ENCODE peak calls at places on chromosomes 1 and 21, in seven cellular contexts. One of them, this sample, is unnamed.

GRCh38 chr1:192817202-192817601 is 8.4 kb downstream of the RGS2 start:
- DNase-seq in testis: no peak
- DNase-seq in transverse colon: no peak
- DNase-seq in gastrocnemius medialis: no peak
- DNase-seq in prostate gland: no peak
- DNase-seq in erythroblast: no peak
- DNase-seq in H54: no peak
- DNase-seq in this sample: no peak

GRCh38 chr1:86687595-86687994 is 16.8 kb upstream of the SH3GLB1 start:
- DNase-seq in prostate gland: no peak
- DNase-seq in testis: no peak
- DNase-seq in erythroblast: no peak
- DNase-seq in gastrocnemius medialis: no peak
- DNase-seq in transverse colon: no peak
- DNase-seq in H54: no peak
- DNase-seq in this sample: no peak

GRCh38 chr1:155124503-155125463 is 2.9 kb upstream of the EFNA1 start:
- DNase-seq in H54: no peak
- DNase-seq in erythroblast: no peak
- DNase-seq in transverse colon: peak; percentile 56
- DNase-seq in prostate gland: no peak
- DNase-seq in testis: no peak
- DNase-seq in gastrocnemius medialis: no peak
- DNase-seq in this sample: no peak

GRCh38 chr1:208851376-208851775 is 607.2 kb upstream of the PLXNA2 start:
- DNase-seq in erythroblast: no peak
- DNase-seq in testis: no peak
- DNase-seq in prostate gland: no peak
- DNase-seq in H54: no peak
- DNase-seq in gastrocnemius medialis: no peak
- DNase-seq in transverse colon: no peak
- DNase-seq in this sample: no peak

GRCh38 chr1:211885746-211886522 is 55.4 kb upstream of the LPGAT1 start:
- DNase-seq in H54: no peak
- DNase-seq in gastrocnemius medialis: no peak
- DNase-seq in transverse colon: no peak
- DNase-seq in testis: no peak
- DNase-seq in erythroblast: no peak
- DNase-seq in prostate gland: no peak
- DNase-seq in this sample: no peak

GRCh38 chr1:94120591-94120901 is 402 bp downstream of the ABCA4 start:
- DNase-seq in gastrocnemius medialis: no peak
- DNase-seq in prostate gland: no peak
- DNase-seq in transverse colon: no peak
- DNase-seq in H54: no peak
- DNase-seq in erythroblast: no peak
- DNase-seq in testis: no peak
- DNase-seq in this sample: no peak

GRCh38 chr21:39071623-39072214 is 111.5 kb downstream of the PSMG1 start:
- DNase-seq in gastrocnemius medialis: no peak
- DNase-seq in H54: no peak
- DNase-seq in prostate gland: no peak
- DNase-seq in transverse colon: no peak
- DNase-seq in erythroblast: no peak
- DNase-seq in testis: no peak
- DNase-seq in this sample: no peak

GRCh38 chr1:197356723-197357533 is 88.9 kb downstream of the CRB1 start:
- DNase-seq in erythroblast: peak; percentile 65
- DNase-seq in transverse colon: no peak
- DNase-seq in gastrocnemius medialis: no peak
- DNase-seq in testis: peak; percentile 30
- DNase-seq in H54: peak; percentile 8
- DNase-seq in prostate gland: no peak
- DNase-seq in this sample: no peak

GRCh38 chr1:47384083-47384482 is 32.0 kb upstream of the FOXE3 start:
- DNase-seq in H54: no peak
- DNase-seq in erythroblast: no peak
- DNase-seq in prostate gland: no peak
- DNase-seq in transverse colon: no peak
- DNase-seq in gastrocnemius medialis: no peak
- DNase-seq in testis: no peak
- DNase-seq in this sample: no peak

GRCh38 chr1:232613752-232614381 is 16.1 kb downstream of the SIPA1L2 start:
- DNase-seq in gastrocnemius medialis: no peak
- DNase-seq in prostate gland: no peak
- DNase-seq in transverse colon: no peak
- DNase-seq in H54: no peak
- DNase-seq in testis: no peak
- DNase-seq in erythroblast: no peak
- DNase-seq in this sample: no peak

GRCh38 chr1:29122662-29122986 is 1.1 kb downstream of the TMEM200B start:
- DNase-seq in testis: peak; percentile 39
- DNase-seq in transverse colon: peak; percentile 55
- DNase-seq in H54: peak; percentile 67
- DNase-seq in gastrocnemius medialis: no peak
- DNase-seq in prostate gland: no peak
- DNase-seq in erythroblast: peak; percentile 71
- DNase-seq in this sample: no peak

GRCh38 chr1:17245926-17246325 is 3.0 kb upstream of the PADI3 start:
- DNase-seq in H54: no peak
- DNase-seq in prostate gland: peak; percentile 14
- DNase-seq in transverse colon: no peak
- DNase-seq in erythroblast: no peak
- DNase-seq in testis: no peak
- DNase-seq in gastrocnemius medialis: no peak
- DNase-seq in this sample: no peak

GRCh38 chr1:63601912-63602311 is 8.7 kb downstream of the PGM1 start:
- DNase-seq in gastrocnemius medialis: no peak
- DNase-seq in prostate gland: no peak
- DNase-seq in H54: no peak
- DNase-seq in testis: no peak
- DNase-seq in transverse colon: no peak
- DNase-seq in erythroblast: no peak
- DNase-seq in this sample: no peak

GRCh38 chr1:207070811-207071210 is 17.7 kb downstream of the PFKFB2 start:
- DNase-seq in transverse colon: no peak
- DNase-seq in prostate gland: no peak
- DNase-seq in erythroblast: no peak
- DNase-seq in testis: no peak
- DNase-seq in gastrocnemius medialis: no peak
- DNase-seq in H54: no peak
- DNase-seq in this sample: no peak

GRCh38 chr1:29239142-29239541 is 2.8 kb downstream of the PTPRU start:
- DNase-seq in transverse colon: no peak
- DNase-seq in erythroblast: no peak
- DNase-seq in gastrocnemius medialis: no peak
- DNase-seq in prostate gland: peak; percentile 86
- DNase-seq in H54: no peak
- DNase-seq in testis: no peak
- DNase-seq in this sample: no peak

GRCh38 chr1:97108200-97108599 is 386.6 kb downstream of the PTBP2 start:
- DNase-seq in erythroblast: no peak
- DNase-seq in H54: no peak
- DNase-seq in transverse colon: no peak
- DNase-seq in prostate gland: no peak
- DNase-seq in gastrocnemius medialis: no peak
- DNase-seq in testis: no peak
- DNase-seq in this sample: no peak

GRCh38 chr1:232211149-232211548 is 418.8 kb downstream of the SIPA1L2 start:
- DNase-seq in gastrocnemius medialis: no peak
- DNase-seq in prostate gland: no peak
- DNase-seq in testis: no peak
- DNase-seq in transverse colon: no peak
- DNase-seq in erythroblast: no peak
- DNase-seq in H54: peak; percentile 15
- DNase-seq in this sample: no peak

GRCh38 chr1:229440821-229441537 is 7.1 kb upstream of the ACTA1 start:
- DNase-seq in transverse colon: no peak
- DNase-seq in testis: no peak
- DNase-seq in H54: peak; percentile 60
- DNase-seq in prostate gland: no peak
- DNase-seq in gastrocnemius medialis: no peak
- DNase-seq in erythroblast: no peak
- DNase-seq in this sample: no peak

GRCh38 chr1:193404236-193404635 is 217.8 kb upstream of the B3GALT2 start:
- DNase-seq in testis: no peak
- DNase-seq in H54: no peak
- DNase-seq in prostate gland: no peak
- DNase-seq in gastrocnemius medialis: no peak
- DNase-seq in transverse colon: no peak
- DNase-seq in erythroblast: no peak
- DNase-seq in this sample: no peak

GRCh38 chr1:166920561-166921475 is 44.8 kb upstream of the TADA1 start:
- DNase-seq in gastrocnemius medialis: no peak
- DNase-seq in prostate gland: no peak
- DNase-seq in testis: no peak
- DNase-seq in H54: no peak
- DNase-seq in transverse colon: no peak
- DNase-seq in erythroblast: no peak
- DNase-seq in this sample: no peak

GRCh38 chr1:2573250-2573649 is 13.3 kb upstream of the PRXL2B start:
- DNase-seq in testis: no peak
- DNase-seq in H54: no peak
- DNase-seq in transverse colon: no peak
- DNase-seq in prostate gland: no peak
- DNase-seq in erythroblast: no peak
- DNase-seq in gastrocnemius medialis: no peak
- DNase-seq in this sample: no peak

GRCh38 chr21:41397416-41397815 is 28.6 kb upstream of the MX1 start:
- DNase-seq in gastrocnemius medialis: no peak
- DNase-seq in erythroblast: no peak
- DNase-seq in H54: no peak
- DNase-seq in transverse colon: no peak
- DNase-seq in testis: no peak
- DNase-seq in prostate gland: no peak
- DNase-seq in this sample: no peak

GRCh38 chr1:1418464-1419362 is 2.4 kb downstream of the ANKRD65 start:
- DNase-seq in erythroblast: no peak
- DNase-seq in testis: no peak
- DNase-seq in prostate gland: no peak
- DNase-seq in transverse colon: no peak
- DNase-seq in gastrocnemius medialis: no peak
- DNase-seq in H54: no peak
- DNase-seq in this sample: peak; percentile 33

GRCh38 chr1:205616563-205617293 is 15.1 kb downstream of the ELK4 start:
- DNase-seq in testis: no peak
- DNase-seq in H54: no peak
- DNase-seq in erythroblast: no peak
- DNase-seq in prostate gland: no peak
- DNase-seq in transverse colon: peak; percentile 17
- DNase-seq in gastrocnemius medialis: no peak
- DNase-seq in this sample: no peak
- TF ChIP-seq POLR2A in testis: no peak
- TF ChIP-seq POLR2A in H54: no peak
- TF ChIP-seq POLR2A in erythroblast: no peak
- TF ChIP-seq POLR2A in prostate gland: no peak
- TF ChIP-seq POLR2A in transverse colon: no peak
- TF ChIP-seq POLR2A in gastrocnemius medialis: no peak
- TF ChIP-seq POLR2A in this sample: no peak

GRCh38 chr1:110421159-110421777 is 13.8 kb upstream of the LAMTOR5 start:
- DNase-seq in gastrocnemius medialis: peak; percentile 24
- DNase-seq in transverse colon: no peak
- DNase-seq in prostate gland: no peak
- DNase-seq in erythroblast: peak; percentile 64
- DNase-seq in H54: peak; percentile 19
- DNase-seq in testis: peak; percentile 47
- DNase-seq in this sample: no peak
- TF ChIP-seq POLR2A in gastrocnemius medialis: no peak
- TF ChIP-seq POLR2A in transverse colon: no peak
- TF ChIP-seq POLR2A in prostate gland: no peak
- TF ChIP-seq POLR2A in erythroblast: no peak
- TF ChIP-seq POLR2A in H54: no peak
- TF ChIP-seq POLR2A in testis: no peak
- TF ChIP-seq POLR2A in this sample: no peak

GRCh38 chr1:30745156-30745833 is 12.3 kb downstream of the LAPTM5 start:
- DNase-seq in prostate gland: no peak
- DNase-seq in gastrocnemius medialis: no peak
- DNase-seq in testis: no peak
- DNase-seq in erythroblast: no peak
- DNase-seq in transverse colon: no peak
- DNase-seq in H54: no peak
- DNase-seq in this sample: no peak
- TF ChIP-seq POLR2A in prostate gland: no peak
- TF ChIP-seq POLR2A in gastrocnemius medialis: no peak
- TF ChIP-seq POLR2A in testis: no peak
- TF ChIP-seq POLR2A in erythroblast: no peak
- TF ChIP-seq POLR2A in transverse colon: no peak
- TF ChIP-seq POLR2A in H54: no peak
- TF ChIP-seq POLR2A in this sample: no peak

GRCh38 chr1:150973258-150973825 is 1.3 kb downstream of the CERS2 start:
- DNase-seq in prostate gland: no peak
- DNase-seq in gastrocnemius medialis: no peak
- DNase-seq in H54: no peak
- DNase-seq in erythroblast: peak; percentile 70
- DNase-seq in transverse colon: peak; percentile 20
- DNase-seq in testis: peak; percentile 33
- DNase-seq in this sample: no peak

GRCh38 chr1:150974580-150975478 is at the start of gene CERS2:
- DNase-seq in transverse colon: peak; percentile 88
- DNase-seq in prostate gland: peak; percentile 77
- DNase-seq in gastrocnemius medialis: peak; percentile 61
- DNase-seq in erythroblast: peak; percentile 91
- DNase-seq in H54: peak; percentile 90
- DNase-seq in testis: peak; percentile 74
- DNase-seq in this sample: peak; percentile 72

GRCh38 chr1:150972417-150972940 is 2.2 kb downstream of the CERS2 start:
- DNase-seq in transverse colon: no peak
- DNase-seq in prostate gland: peak; percentile 24
- DNase-seq in erythroblast: peak; percentile 32
- DNase-seq in H54: no peak
- DNase-seq in testis: no peak
- DNase-seq in gastrocnemius medialis: no peak
- DNase-seq in this sample: no peak

GRCh38 chr1:150971583-150972416 is 2.8 kb downstream of the CERS2 start:
- DNase-seq in prostate gland: no peak
- DNase-seq in testis: no peak
- DNase-seq in erythroblast: peak; percentile 38
- DNase-seq in gastrocnemius medialis: no peak
- DNase-seq in transverse colon: no peak
- DNase-seq in H54: peak; percentile 78
- DNase-seq in this sample: no peak

DNA sequence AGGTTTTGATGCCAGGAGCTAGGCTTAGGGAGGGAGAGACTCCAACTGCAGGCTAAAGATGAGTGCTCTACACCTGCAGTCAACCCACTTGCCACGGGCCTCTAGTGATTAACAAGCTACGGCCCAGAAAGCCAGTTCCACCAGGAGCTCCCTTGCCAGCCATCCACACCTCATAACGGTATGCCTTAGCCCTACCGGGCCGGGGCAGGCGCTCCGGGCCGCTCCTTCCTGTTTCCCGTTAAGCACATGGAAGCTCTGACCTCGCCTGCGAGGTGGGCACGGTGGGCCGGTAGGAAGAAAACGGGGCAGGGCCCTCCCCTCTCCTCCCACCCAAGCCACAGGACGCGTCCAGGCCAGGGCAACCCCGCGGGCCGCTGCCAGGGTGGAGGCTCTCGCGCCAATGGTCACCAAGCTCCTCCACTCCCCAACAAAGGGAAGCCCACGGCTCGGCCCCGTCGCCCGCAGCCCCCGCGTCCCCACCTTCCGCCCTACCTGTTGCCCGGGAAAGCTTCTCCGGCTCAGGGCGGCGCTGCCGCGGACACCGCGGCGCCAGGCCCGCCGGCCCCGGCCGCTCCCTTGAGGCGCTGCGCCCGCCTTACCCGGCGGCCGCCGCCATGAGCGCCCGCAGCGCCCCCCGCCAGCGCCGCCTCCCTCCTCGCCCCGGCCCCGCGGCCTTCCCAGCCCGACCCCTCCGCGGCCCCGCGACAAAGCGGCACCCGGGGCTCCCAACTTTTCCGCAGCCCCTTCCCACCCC is 632 bp downstream of the CERS2 start:
- DNase-seq in transverse colon: peak; percentile 56
- DNase-seq in erythroblast: peak; percentile 78
- DNase-seq in H54: no peak
- DNase-seq in testis: peak; percentile 44
- DNase-seq in gastrocnemius medialis: no peak
- DNase-seq in prostate gland: peak; percentile 34
- DNase-seq in this sample: peak; percentile 60
- TF ChIP-seq POLR2A in transverse colon: no peak
- TF ChIP-seq POLR2A in erythroblast: no peak
- TF ChIP-seq POLR2A in H54: peak; percentile 43
- TF ChIP-seq POLR2A in testis: no peak
- TF ChIP-seq POLR2A in gastrocnemius medialis: no peak
- TF ChIP-seq POLR2A in prostate gland: peak; percentile 15
- TF ChIP-seq POLR2A in this sample: no peak

This sample was measured in GM12892.